ENCODE peak calls at places on chromosomes 4 and X, in seven cellular contexts. V is right atrium auricular region; N is CD4-positive, alpha-beta T cell; L is A549; J is AG10803; H is cardiac muscle cell; I is foreskin fibroblast. W is an unnamed sample.

GRCh38 chr4:77092832-77093800 is 17.3 kb upstream of the CCNI start:
- DNase-seq in V (no peak), I (no peak), J (peak), H (peak), N (no peak), L (no peak), W (no peak)

GRCh38 chrX:14948701-14949100 is 75.5 kb downstream of the MOSPD2 start:
- DNase-seq in N (no peak), J (peak), H (no peak), V (no peak), I (no peak), L (peak), W (no peak)

GRCh38 chrX:26651755-26652154 is 435.8 kb downstream of the MAGEB5 start:
- DNase-seq in J (no peak), L (peak), V (no peak), I (no peak), H (no peak), N (no peak), W (no peak)

GRCh38 chrX:140572724-140573123 is 67.9 kb upstream of the SOX3 start:
- DNase-seq in V (no peak), L (peak), N (no peak), J (peak), I (no peak), H (peak), W (peak)

GRCh38 chr4:128309585-128309984 is 22.0 kb upstream of the PGRMC2 start:
- DNase-seq in N (no peak), J (no peak), L (no peak), I (no peak), H (no peak), V (no peak), W (no peak)

GRCh38 chr4:159146007-159146330 is 43.1 kb downstream of the RAPGEF2 start:
- DNase-seq in H (no peak), L (no peak), I (no peak), V (no peak), J (no peak), N (no peak), W (no peak)

GRCh38 chr4:41509411-41510008 is 28.4 kb upstream of the LIMCH1 start:
- DNase-seq in I (no peak), L (no peak), J (no peak), H (no peak), N (no peak), V (no peak), W (no peak)

GRCh38 chr4:141576585-141577110 is 59.7 kb upstream of the IL15 start:
- DNase-seq in V (no peak), H (no peak), L (no peak), I (no peak), J (no peak), N (no peak), W (no peak)

GRCh38 chrX:1488745-1489144 is 36.0 kb upstream of the ASMTL start:
- DNase-seq in V (no peak), H (no peak), L (no peak), I (no peak), J (no peak), N (no peak), W (no peak)

GRCh38 chrX:374566-374965 is 12.1 kb downstream of the PPP2R3B start:
- DNase-seq in J (peak), V (no peak), L (no peak), H (no peak), N (no peak), I (peak), W (no peak)

GRCh38 chr4:23135792-23136645 is 443.3 kb downstream of the GBA3 start:
- DNase-seq in H (peak), I (peak), N (no peak), V (no peak), L (peak), J (peak), W (peak)

GRCh38 chrX:48918644-48919340 is at the start of gene PIM2:
- DNase-seq in J (peak), L (peak), N (peak), V (peak), H (peak), I (peak), W (peak)

GRCh38 chr4:175330652-175331051 is 412.5 kb downstream of the ADAM29 start:
- DNase-seq in L (peak), I (no peak), N (no peak), H (no peak), V (no peak), J (no peak), W (no peak)

GRCh38 chr4:175970072-175970471 is 95.6 kb upstream of the WDR17 start:
- DNase-seq in J (no peak), H (no peak), N (no peak), V (no peak), I (no peak), L (no peak), W (no peak)

GRCh38 chr4:13289391-13289790 is 194.7 kb downstream of the RAB28 start:
- DNase-seq in V (no peak), I (no peak), H (peak), J (peak), L (no peak), N (no peak), W (no peak)

GRCh38 chr4:107654694-107655093 is 65.3 kb downstream of the PAPSS1 start:
- DNase-seq in H (no peak), L (peak), V (no peak), I (no peak), N (no peak), J (no peak), W (no peak)

GRCh38 chr4:143188325-143189088 is 3.8 kb downstream of the USP38 start:
- DNase-seq in V (no peak), J (no peak), I (no peak), N (no peak), H (no peak), L (no peak), W (no peak)

GRCh38 chrX:9538544-9539045 is 73.7 kb downstream of the TBL1X start:
- DNase-seq in J (no peak), N (no peak), H (peak), L (no peak), I (no peak), V (no peak), W (no peak)

GRCh38 chr4:170589597-170590191 is 499.9 kb upstream of the AADAT start:
- DNase-seq in V (no peak), J (peak), N (no peak), H (no peak), I (no peak), L (peak), W (peak)

GRCh38 chr4:95255396-95256107 is 293.2 kb downstream of the UNC5C start:
- DNase-seq in L (no peak), N (no peak), V (peak), J (peak), I (no peak), H (peak), W (no peak)

GRCh38 chr4:165763640-165764039 is 109.4 kb upstream of the TLL1 start:
- DNase-seq in H (no peak), V (no peak), N (no peak), J (no peak), I (no peak), L (no peak), W (no peak)

GRCh38 chr4:45944000-45944399 is 179.9 kb downstream of the GABRG1 start:
- DNase-seq in L (no peak), J (no peak), I (no peak), V (no peak), N (no peak), H (no peak), W (no peak)

GRCh38 chrX:14013074-14013473 is 16.6 kb downstream of the GEMIN8 start:
- DNase-seq in V (no peak), I (peak), N (no peak), H (no peak), L (no peak), J (peak), W (no peak)

DNA sequence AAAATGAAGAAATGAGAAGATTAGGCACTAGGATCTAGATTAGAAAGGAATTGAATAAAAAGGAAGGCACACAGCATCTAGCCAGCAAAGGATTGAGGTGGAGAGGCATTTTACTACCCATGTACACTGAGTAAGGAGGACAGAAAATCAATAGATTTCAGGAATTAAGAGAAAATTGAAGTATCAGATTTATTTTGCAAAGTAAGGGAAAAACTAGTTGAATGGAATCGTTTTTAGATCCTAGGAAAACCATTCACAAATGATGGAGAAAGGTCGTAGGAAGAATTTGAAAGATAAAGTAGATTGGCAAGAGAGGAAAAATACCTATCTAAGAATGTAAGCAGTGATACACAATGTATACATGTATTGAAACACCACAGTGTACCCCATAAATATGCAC is 31.3 kb downstream of the ENOPH1 start:
- DNase-seq in L (no peak), I (no peak), H (no peak), J (no peak), N (no peak), V (no peak), W (no peak)
- TF ChIP-seq CTCF in L (no peak), I (no peak), H (no peak), J (no peak), N (no peak), V (no peak), W (no peak)

GRCh38 chrX:20218809-20219505 is 47.8 kb downstream of the RPS6KA3 start:
- DNase-seq in J (no peak), L (peak), V (no peak), H (peak), I (no peak), N (no peak), W (peak)
- TF ChIP-seq CTCF in J (no peak), L (peak), V (no peak), H (peak), I (no peak), N (no peak), W (peak)

GRCh38 chr4:116598980-116599789 is 486.2 kb downstream of the TRAM1L1 start:
- DNase-seq in H (no peak), J (no peak), V (no peak), N (no peak), L (no peak), I (no peak), W (no peak)

GRCh38 chr4:116598155-116598979 is 487.0 kb downstream of the TRAM1L1 start:
- DNase-seq in V (no peak), J (no peak), L (no peak), I (no peak), N (no peak), H (no peak), W (no peak)

GRCh38 chr4:116603096-116603495 is 482.3 kb downstream of the TRAM1L1 start:
- DNase-seq in N (no peak), J (no peak), I (no peak), L (no peak), H (no peak), V (no peak), W (no peak)

GRCh38 chr4:116599859-116600258 is 485.5 kb downstream of the TRAM1L1 start:
- DNase-seq in I (no peak), V (no peak), H (no peak), J (no peak), L (peak), N (no peak), W (no peak)
- TF ChIP-seq CTCF in I (no peak), V (no peak), H (no peak), J (no peak), L (no peak), N (no peak), W (no peak)

DNA sequence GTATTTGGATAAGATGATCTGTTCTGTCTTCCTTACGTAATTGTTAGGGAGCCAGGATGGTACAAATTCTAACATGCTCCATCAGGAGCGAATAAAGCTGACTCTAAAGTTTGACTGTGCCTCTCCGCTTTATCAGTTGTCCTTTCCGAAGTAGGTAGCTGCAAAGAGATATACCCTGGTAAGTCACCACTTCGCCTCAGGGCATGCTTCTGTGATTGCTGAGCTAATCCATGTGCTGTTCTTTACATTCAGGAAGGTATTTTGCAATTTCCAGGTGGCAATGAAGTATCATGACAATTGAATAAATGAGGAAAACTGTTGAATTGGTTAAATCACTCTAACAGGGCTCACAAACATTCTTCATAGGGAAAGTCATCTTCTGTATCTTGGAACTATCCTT is 38.9 kb downstream of the KIT start:
- DNase-seq in L (no peak), V (no peak), N (no peak), I (no peak), J (no peak), H (no peak), W (no peak)
- TF ChIP-seq CTCF in L (no peak), V (no peak), N (no peak), I (no peak), J (no peak), H (no peak), W (no peak)

GRCh38 chrX:152915541-152916241 is 17.8 kb downstream of the ZNF185 start:
- DNase-seq in J (no peak), H (peak), N (no peak), I (peak), V (no peak), L (peak), W (peak)

GRCh38 chrX:152913354-152913753 is 15.5 kb downstream of the ZNF185 start:
- DNase-seq in L (no peak), N (no peak), H (no peak), J (no peak), V (no peak), I (no peak), W (no peak)

GRCh38 chrX:152912641-152913040 is 14.8 kb downstream of the ZNF185 start:
- DNase-seq in J (no peak), L (no peak), V (no peak), N (no peak), I (no peak), H (no peak), W (no peak)

GRCh38 chrX:152913915-152914314 is 16.0 kb downstream of the ZNF185 start:
- DNase-seq in J (no peak), I (no peak), L (no peak), V (no peak), H (no peak), N (no peak), W (no peak)

GRCh38 chrX:152912121-152912520 is 14.3 kb downstream of the ZNF185 start:
- DNase-seq in H (no peak), N (no peak), J (no peak), V (no peak), I (no peak), L (no peak), W (no peak)
- TF ChIP-seq CTCF in H (no peak), N (no peak), J (no peak), V (no peak), I (no peak), L (no peak), W (no peak)

DNA sequence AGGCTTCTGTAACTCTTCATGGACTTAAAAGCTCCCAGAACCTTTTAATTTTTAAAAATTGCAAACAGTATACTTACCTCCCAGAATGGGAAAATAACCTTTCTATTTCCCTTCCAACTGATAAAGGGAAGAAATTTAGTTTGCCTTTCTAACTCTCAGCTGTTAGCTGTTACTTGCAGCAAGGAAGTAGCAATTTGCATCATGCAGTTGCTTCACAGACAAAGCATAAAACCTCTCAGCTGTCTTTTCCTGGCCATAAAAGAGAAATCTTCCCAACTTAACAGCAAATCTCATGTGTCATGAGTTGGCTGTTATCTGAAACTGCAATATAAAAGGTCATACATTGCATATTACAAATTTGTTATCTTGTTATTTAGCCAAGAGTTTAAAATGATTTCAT is 18.4 kb downstream of the C4orf17 start:
- DNase-seq in N (no peak), J (peak), V (no peak), I (no peak), H (peak), L (no peak), W (no peak)
- TF ChIP-seq CTCF in N (no peak), J (no peak), V (no peak), I (no peak), H (no peak), L (no peak), W (no peak)

DNA sequence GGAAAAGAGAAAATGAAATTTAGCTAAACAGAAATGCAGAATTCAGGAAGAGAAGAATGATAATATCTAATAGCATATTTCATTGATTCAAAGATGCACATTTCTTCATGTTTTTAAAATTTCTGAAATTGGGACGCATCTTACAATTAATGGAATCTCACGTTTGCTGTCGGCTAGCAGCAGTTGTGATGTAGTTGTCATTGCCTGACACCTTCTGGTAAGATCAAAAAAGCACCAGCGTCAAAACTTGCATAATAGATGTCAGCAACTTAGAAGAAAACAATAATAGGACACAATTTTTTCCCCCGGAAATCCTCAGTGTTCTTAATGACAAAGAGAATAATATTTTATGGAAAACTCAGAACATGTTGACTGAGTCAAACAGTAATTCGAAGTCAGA is 29.8 kb upstream of the SLC7A3 start:
- DNase-seq in V (no peak), J (no peak), L (peak), I (no peak), H (peak), N (no peak), W (no peak)
- TF ChIP-seq CTCF in V (no peak), J (no peak), L (peak), I (no peak), H (no peak), N (no peak), W (no peak)

DNA sequence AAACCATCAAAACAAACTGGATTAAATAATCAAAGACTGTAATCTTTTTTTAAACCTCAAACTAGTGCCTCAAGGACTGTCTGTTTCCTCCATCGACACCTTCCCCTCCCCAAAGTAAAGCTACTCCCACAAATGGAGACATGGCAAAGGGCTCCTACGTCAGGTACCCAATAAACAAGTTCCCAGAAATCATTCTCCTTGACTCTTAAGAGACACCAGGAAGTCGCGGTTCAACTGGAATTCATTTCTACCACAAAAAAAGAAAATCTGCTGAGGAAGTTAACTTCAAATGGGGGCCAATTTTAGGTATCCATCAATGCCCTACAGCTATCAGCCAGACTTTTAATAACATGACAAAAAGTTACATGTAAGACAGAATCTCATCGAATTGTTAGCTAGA is 2.5 kb downstream of the RPS4X start:
- DNase-seq in N (no peak), V (no peak), H (peak), L (no peak), J (peak), I (no peak), W (no peak)
- TF ChIP-seq CTCF in N (no peak), V (no peak), H (no peak), L (no peak), J (no peak), I (no peak), W (no peak)